ENCODE peak calls at places on chromosomes 12 and 14, in ten cellular contexts. One of them, this sample, is unnamed.

GRCh38 chr14:77248666-77249065 is 22.3 kb downstream of the NGB start:
- DNase-seq in Peyer's patch: no peak
- DNase-seq in GM12865: no peak
- DNase-seq in lower lobe of right lung: peak
- DNase-seq in Panc1: no peak
- DNase-seq in tibial nerve: no peak
- DNase-seq in neural crest cell: no peak
- DNase-seq in WTC11: no peak
- DNase-seq in progenitor cell of endocrine pancreas: no peak
- DNase-seq in body of pancreas: no peak
- DNase-seq in this sample: no peak

GRCh38 chr12:13067322-13067721 is 23.1 kb downstream of the FAM234B start:
- DNase-seq in Peyer's patch: no peak
- DNase-seq in GM12865: no peak
- DNase-seq in lower lobe of right lung: no peak
- DNase-seq in Panc1: no peak
- DNase-seq in tibial nerve: no peak
- DNase-seq in neural crest cell: no peak
- DNase-seq in WTC11: no peak
- DNase-seq in progenitor cell of endocrine pancreas: no peak
- DNase-seq in body of pancreas: no peak
- DNase-seq in this sample: no peak

GRCh38 chr12:96878704-96879103 is 28.4 kb upstream of the NEDD1 start:
- DNase-seq in Peyer's patch: no peak
- DNase-seq in GM12865: no peak
- DNase-seq in lower lobe of right lung: no peak
- DNase-seq in Panc1: no peak
- DNase-seq in tibial nerve: no peak
- DNase-seq in neural crest cell: no peak
- DNase-seq in WTC11: no peak
- DNase-seq in progenitor cell of endocrine pancreas: no peak
- DNase-seq in body of pancreas: no peak
- DNase-seq in this sample: no peak

GRCh38 chr12:46372852-46373302 is 304 bp upstream of the SLC38A2 start:
- DNase-seq in Peyer's patch: no peak
- DNase-seq in GM12865: no peak
- DNase-seq in lower lobe of right lung: no peak
- DNase-seq in Panc1: no peak
- DNase-seq in tibial nerve: no peak
- DNase-seq in neural crest cell: no peak
- DNase-seq in WTC11: peak
- DNase-seq in progenitor cell of endocrine pancreas: peak
- DNase-seq in body of pancreas: no peak
- DNase-seq in this sample: no peak

GRCh38 chr12:52903855-52904508 is 894 bp downstream of the KRT8 start:
- DNase-seq in Peyer's patch: peak
- DNase-seq in GM12865: peak
- DNase-seq in lower lobe of right lung: peak
- DNase-seq in Panc1: no peak
- DNase-seq in tibial nerve: no peak
- DNase-seq in neural crest cell: peak
- DNase-seq in WTC11: peak
- DNase-seq in progenitor cell of endocrine pancreas: peak
- DNase-seq in body of pancreas: peak
- DNase-seq in this sample: peak

GRCh38 chr14:100159865-100160533 is 554 bp upstream of the DEGS2 start:
- DNase-seq in Peyer's patch: no peak
- DNase-seq in GM12865: no peak
- DNase-seq in lower lobe of right lung: no peak
- DNase-seq in Panc1: no peak
- DNase-seq in tibial nerve: no peak
- DNase-seq in neural crest cell: no peak
- DNase-seq in WTC11: peak
- DNase-seq in progenitor cell of endocrine pancreas: no peak
- DNase-seq in body of pancreas: no peak
- DNase-seq in this sample: no peak

GRCh38 chr14:55514819-55515470 is 65.1 kb upstream of the KTN1 start:
- DNase-seq in Peyer's patch: no peak
- DNase-seq in GM12865: no peak
- DNase-seq in lower lobe of right lung: no peak
- DNase-seq in Panc1: peak
- DNase-seq in tibial nerve: no peak
- DNase-seq in neural crest cell: no peak
- DNase-seq in WTC11: no peak
- DNase-seq in progenitor cell of endocrine pancreas: no peak
- DNase-seq in body of pancreas: no peak
- DNase-seq in this sample: no peak

GRCh38 chr12:27191531-27191930 is 52.6 kb upstream of the STK38L start:
- DNase-seq in Peyer's patch: no peak
- DNase-seq in GM12865: no peak
- DNase-seq in lower lobe of right lung: no peak
- DNase-seq in Panc1: no peak
- DNase-seq in tibial nerve: no peak
- DNase-seq in neural crest cell: no peak
- DNase-seq in WTC11: no peak
- DNase-seq in progenitor cell of endocrine pancreas: no peak
- DNase-seq in body of pancreas: no peak
- DNase-seq in this sample: no peak

GRCh38 chr14:93980464-93981201 is 4.3 kb upstream of the ASB2 start:
- DNase-seq in Peyer's patch: no peak
- DNase-seq in GM12865: no peak
- DNase-seq in lower lobe of right lung: no peak
- DNase-seq in Panc1: no peak
- DNase-seq in tibial nerve: no peak
- DNase-seq in neural crest cell: no peak
- DNase-seq in WTC11: no peak
- DNase-seq in progenitor cell of endocrine pancreas: no peak
- DNase-seq in body of pancreas: no peak
- DNase-seq in this sample: no peak

GRCh38 chr12:88625316-88625715 is 45.0 kb upstream of the KITLG start:
- DNase-seq in Peyer's patch: no peak
- DNase-seq in GM12865: no peak
- DNase-seq in lower lobe of right lung: no peak
- DNase-seq in Panc1: no peak
- DNase-seq in tibial nerve: no peak
- DNase-seq in neural crest cell: no peak
- DNase-seq in WTC11: no peak
- DNase-seq in progenitor cell of endocrine pancreas: no peak
- DNase-seq in body of pancreas: no peak
- DNase-seq in this sample: no peak

GRCh38 chr12:32603858-32604257 is 75.2 kb upstream of the DNM1L start:
- DNase-seq in Peyer's patch: no peak
- DNase-seq in GM12865: peak
- DNase-seq in lower lobe of right lung: no peak
- DNase-seq in Panc1: no peak
- DNase-seq in tibial nerve: no peak
- DNase-seq in neural crest cell: no peak
- DNase-seq in WTC11: no peak
- DNase-seq in progenitor cell of endocrine pancreas: no peak
- DNase-seq in body of pancreas: no peak
- DNase-seq in this sample: no peak

DNA sequence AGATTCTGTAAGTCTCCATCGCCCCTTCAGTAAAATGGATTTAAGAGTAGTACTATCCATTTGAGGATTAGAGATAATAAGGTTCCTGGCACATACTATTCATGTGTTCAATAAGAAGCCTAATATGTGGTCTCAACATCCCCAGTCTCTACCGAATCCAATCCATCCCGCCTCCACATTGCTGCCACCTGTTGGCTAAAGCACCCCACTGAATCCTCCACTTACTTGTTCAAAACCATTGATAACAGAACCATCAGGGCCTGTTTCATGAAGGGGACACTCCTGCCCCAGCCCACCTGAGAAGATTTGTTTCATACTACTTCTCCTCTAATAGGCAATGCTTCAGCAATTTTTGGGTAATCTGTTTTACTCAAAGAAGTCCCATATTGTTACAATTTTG is 147.5 kb downstream of the SLC2A13 start:
- DNase-seq in Peyer's patch: no peak
- DNase-seq in GM12865: peak
- DNase-seq in lower lobe of right lung: no peak
- DNase-seq in Panc1: no peak
- DNase-seq in tibial nerve: no peak
- DNase-seq in neural crest cell: no peak
- DNase-seq in WTC11: peak
- DNase-seq in progenitor cell of endocrine pancreas: no peak
- DNase-seq in body of pancreas: no peak
- DNase-seq in this sample: no peak
- TF ChIP-seq CTCF in Peyer's patch: no peak
- TF ChIP-seq CTCF in GM12865: peak
- TF ChIP-seq CTCF in lower lobe of right lung: peak
- TF ChIP-seq CTCF in Panc1: peak
- TF ChIP-seq CTCF in tibial nerve: no peak
- TF ChIP-seq CTCF in neural crest cell: no peak
- TF ChIP-seq CTCF in WTC11: no peak
- TF ChIP-seq CTCF in progenitor cell of endocrine pancreas: no peak
- TF ChIP-seq CTCF in body of pancreas: no peak
- TF ChIP-seq CTCF in this sample: no peak

GRCh38 chr12:17489452-17489851 is 600.5 kb downstream of the RERGL start:
- DNase-seq in Peyer's patch: no peak
- DNase-seq in GM12865: no peak
- DNase-seq in lower lobe of right lung: no peak
- DNase-seq in Panc1: no peak
- DNase-seq in tibial nerve: no peak
- DNase-seq in neural crest cell: no peak
- DNase-seq in WTC11: peak
- DNase-seq in progenitor cell of endocrine pancreas: no peak
- DNase-seq in body of pancreas: no peak
- DNase-seq in this sample: no peak
- TF ChIP-seq CTCF in Peyer's patch: no peak
- TF ChIP-seq CTCF in GM12865: no peak
- TF ChIP-seq CTCF in lower lobe of right lung: no peak
- TF ChIP-seq CTCF in Panc1: no peak
- TF ChIP-seq CTCF in tibial nerve: no peak
- TF ChIP-seq CTCF in neural crest cell: peak
- TF ChIP-seq CTCF in WTC11: peak
- TF ChIP-seq CTCF in progenitor cell of endocrine pancreas: peak
- TF ChIP-seq CTCF in body of pancreas: no peak
- TF ChIP-seq CTCF in this sample: no peak

DNA sequence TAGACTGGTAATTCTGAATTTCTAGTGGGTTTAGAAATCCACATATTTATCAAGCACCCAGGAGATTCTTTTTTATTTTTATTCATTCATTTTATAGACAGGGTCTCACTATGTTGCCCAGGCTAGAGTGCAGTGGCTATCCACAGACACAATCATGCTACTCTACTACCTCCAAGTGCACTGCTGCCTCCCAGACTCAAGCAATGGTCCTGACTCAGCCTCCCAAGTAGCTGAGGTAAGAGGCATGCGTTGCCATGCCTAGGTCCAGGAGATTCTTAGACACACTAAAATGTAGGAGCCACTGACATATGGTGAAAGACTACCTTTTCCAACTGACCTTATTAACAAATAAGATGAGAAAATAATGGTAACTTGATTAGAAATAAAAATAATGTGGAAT is 38.9 kb downstream of the KIF21A start:
- DNase-seq in Peyer's patch: no peak
- DNase-seq in GM12865: no peak
- DNase-seq in lower lobe of right lung: no peak
- DNase-seq in Panc1: no peak
- DNase-seq in tibial nerve: no peak
- DNase-seq in neural crest cell: no peak
- DNase-seq in WTC11: no peak
- DNase-seq in progenitor cell of endocrine pancreas: no peak
- DNase-seq in body of pancreas: no peak
- DNase-seq in this sample: no peak
- TF ChIP-seq CTCF in Peyer's patch: no peak
- TF ChIP-seq CTCF in GM12865: no peak
- TF ChIP-seq CTCF in lower lobe of right lung: no peak
- TF ChIP-seq CTCF in Panc1: no peak
- TF ChIP-seq CTCF in tibial nerve: no peak
- TF ChIP-seq CTCF in neural crest cell: no peak
- TF ChIP-seq CTCF in WTC11: no peak
- TF ChIP-seq CTCF in progenitor cell of endocrine pancreas: no peak
- TF ChIP-seq CTCF in body of pancreas: no peak
- TF ChIP-seq CTCF in this sample: no peak

DNA sequence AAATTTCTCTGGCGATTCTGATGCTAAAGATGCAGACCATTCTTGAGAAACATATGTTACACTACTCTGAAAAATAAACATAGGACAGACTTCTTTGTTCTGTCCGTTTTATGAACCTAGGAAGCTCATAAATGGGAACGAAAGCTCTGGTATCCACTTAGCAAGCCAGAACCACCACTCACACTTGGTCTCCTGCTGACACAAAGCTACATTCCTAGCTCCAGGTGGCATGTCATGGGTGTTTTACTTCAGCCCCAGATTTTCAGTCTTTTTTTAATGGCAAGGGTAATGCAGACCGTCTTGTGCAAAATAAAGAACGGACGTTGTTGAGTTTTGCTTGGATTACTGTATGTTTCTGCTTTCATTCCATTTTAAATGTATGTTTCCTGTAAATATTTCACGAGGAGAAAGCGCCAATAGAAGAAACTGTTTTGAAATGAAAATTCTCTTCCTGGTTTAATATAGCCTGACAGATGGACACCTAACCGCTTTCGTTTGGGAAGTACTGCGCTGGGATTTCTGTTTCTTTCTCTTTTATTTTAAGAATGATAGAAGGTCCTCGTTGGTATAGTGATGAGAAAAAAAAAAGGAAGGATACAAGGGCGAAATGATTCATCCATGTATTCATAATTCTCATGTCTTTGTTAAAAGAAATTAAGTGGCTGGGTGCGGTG is 820 bp upstream of the COQ5 start:
- DNase-seq in Peyer's patch: no peak
- DNase-seq in GM12865: peak
- DNase-seq in lower lobe of right lung: no peak
- DNase-seq in Panc1: no peak
- DNase-seq in tibial nerve: no peak
- DNase-seq in neural crest cell: no peak
- DNase-seq in WTC11: no peak
- DNase-seq in progenitor cell of endocrine pancreas: no peak
- DNase-seq in body of pancreas: peak
- DNase-seq in this sample: no peak
- TF ChIP-seq CTCF in Peyer's patch: peak
- TF ChIP-seq CTCF in GM12865: no peak
- TF ChIP-seq CTCF in lower lobe of right lung: no peak
- TF ChIP-seq CTCF in Panc1: no peak
- TF ChIP-seq CTCF in tibial nerve: no peak
- TF ChIP-seq CTCF in neural crest cell: no peak
- TF ChIP-seq CTCF in WTC11: no peak
- TF ChIP-seq CTCF in progenitor cell of endocrine pancreas: no peak
- TF ChIP-seq CTCF in body of pancreas: peak
- TF ChIP-seq CTCF in this sample: no peak

GRCh38 chr12:131912526-131913274 is 16.4 kb upstream of the PUS1 start:
- DNase-seq in Peyer's patch: no peak
- DNase-seq in GM12865: no peak
- DNase-seq in lower lobe of right lung: no peak
- DNase-seq in Panc1: no peak
- DNase-seq in tibial nerve: peak
- DNase-seq in neural crest cell: no peak
- DNase-seq in WTC11: no peak
- DNase-seq in progenitor cell of endocrine pancreas: no peak
- DNase-seq in body of pancreas: peak
- DNase-seq in this sample: no peak
- TF ChIP-seq CTCF in Peyer's patch: no peak
- TF ChIP-seq CTCF in GM12865: no peak
- TF ChIP-seq CTCF in lower lobe of right lung: no peak
- TF ChIP-seq CTCF in Panc1: no peak
- TF ChIP-seq CTCF in tibial nerve: no peak
- TF ChIP-seq CTCF in neural crest cell: no peak
- TF ChIP-seq CTCF in WTC11: no peak
- TF ChIP-seq CTCF in progenitor cell of endocrine pancreas: peak
- TF ChIP-seq CTCF in body of pancreas: no peak
- TF ChIP-seq CTCF in this sample: no peak